ENCODE peak calls at places on chromosomes 16 and 17, in five cellular contexts. K, P, Z, S and J are unnamed samples.

GRCh38 chr17:17344507-17345293 is 41.5 kb downstream of the NT5M start:
- DNase-seq in P (no peak), K (no peak), Z (no peak), S (no peak), J (no peak)

GRCh38 chr16:58464916-58465731 is 34.8 kb upstream of the NDRG4 start:
- DNase-seq in K (peak; percentile 84), S (no peak), P (no peak), Z (peak; percentile 69), J (peak; percentile 80)

GRCh38 chr17:6701719-6702118 is 11.4 kb downstream of the SLC13A5 start:
- DNase-seq in Z (peak; percentile 86), S (peak; percentile 64), P (peak; percentile 48), K (peak; percentile 73), J (peak; percentile 93)

GRCh38 chr16:55552621-55553020 is 13.9 kb upstream of the CAPNS2 start:
- DNase-seq in Z (no peak), S (peak; percentile 86), P (peak; percentile 51), K (no peak), J (no peak)

GRCh38 chr17:81453712-81454111 is 58.5 kb downstream of the BAHCC1 start:
- DNase-seq in P (no peak), K (no peak), S (no peak), Z (no peak), J (no peak)

GRCh38 chr16:4051591-4051990 is 64.7 kb downstream of the ADCY9 start:
- DNase-seq in P (no peak), S (peak; percentile 17), K (no peak), Z (no peak), J (no peak)

GRCh38 chr17:76161113-76161512 is 20.1 kb upstream of the FOXJ1 start:
- DNase-seq in Z (no peak), P (no peak), K (no peak), S (no peak), J (no peak)

GRCh38 chr16:29911676-29912010 is 11.4 kb downstream of the ASPHD1 start:
- DNase-seq in S (no peak), Z (no peak), P (no peak), K (no peak), J (peak; percentile 27)

GRCh38 chr17:63082952-63083351 is 116.9 kb downstream of the TANC2 start:
- DNase-seq in S (peak; percentile 51), Z (no peak), P (no peak), K (no peak), J (no peak)

GRCh38 chr16:67022531-67023214 is 6.3 kb upstream of the CBFB start:
- DNase-seq in K (no peak), S (peak; percentile 68), P (peak; percentile 56), Z (no peak), J (no peak)

GRCh38 chr17:57898487-57899311 is 48.9 kb upstream of the MRPS23 start:
- DNase-seq in Z (peak; percentile 94), K (peak; percentile 58), S (peak; percentile 54), P (no peak), J (peak; percentile 86)

GRCh38 chr16:13779676-13780075 is 140.3 kb upstream of the ERCC4 start:
- DNase-seq in S (no peak), P (no peak), Z (peak; percentile 47), K (no peak), J (no peak)

GRCh38 chr17:29590261-29590978 is 972 bp upstream of the GIT1 start:
- DNase-seq in K (no peak), P (no peak), S (peak; percentile 87), Z (no peak), J (no peak)

GRCh38 chr16:1543085-1543896 is 9.8 kb downstream of the TMEM204 start:
- DNase-seq in P (peak; percentile 74), K (peak; percentile 64), S (peak; percentile 88), Z (peak; percentile 17), J (peak; percentile 67)

GRCh38 chr17:9239821-9240658 is 218.7 kb downstream of the NTN1 start:
- DNase-seq in P (peak; percentile 59), K (peak; percentile 97), Z (peak; percentile 74), S (peak; percentile 91), J (peak; percentile 66)

GRCh38 chr16:84916850-84917249 is 94.5 kb downstream of the ZDHHC7 start:
- DNase-seq in S (no peak), P (no peak), Z (no peak), K (no peak), J (no peak)

GRCh38 chr16:89282523-89282922 is 65.0 kb downstream of the ZNF778 start:
- DNase-seq in P (no peak), K (no peak), S (no peak), Z (no peak), J (no peak)

GRCh38 chr16:86625029-86625428 is 46.7 kb downstream of the FOXL1 start:
- DNase-seq in S (no peak), P (no peak), Z (no peak), K (peak; percentile 17), J (no peak)

GRCh38 chr17:79020631-79021301 is 3.2 kb upstream of the C1QTNF1 start:
- DNase-seq in S (peak; percentile 37), Z (no peak), P (peak; percentile 25), K (no peak), J (no peak)

GRCh38 chr16:66045626-66046025 is 320.9 kb upstream of the CDH5 start:
- DNase-seq in P (no peak), S (peak; percentile 54), K (no peak), Z (no peak), J (no peak)

GRCh38 chr17:27609606-27610303 is 21.2 kb upstream of the LGALS9 start:
- DNase-seq in S (peak; percentile 73), P (peak; percentile 50), K (peak; percentile 61), Z (peak; percentile 42), J (peak; percentile 63)

GRCh38 chr16:89506791-89507191 is 1.4 kb upstream of the SPG7 start:
- DNase-seq in P (no peak), S (peak; percentile 45), Z (no peak), K (no peak), J (no peak)

GRCh38 chr17:2898255-2898926 is 102.2 kb downstream of the RAP1GAP2 start:
- DNase-seq in K (peak; percentile 85), P (no peak), Z (no peak), S (no peak), J (peak; percentile 51)

GRCh38 chr16:14043793-14044192 is 27.3 kb upstream of the MRTFB start:
- DNase-seq in S (no peak), K (no peak), Z (no peak), P (no peak), J (no peak)

GRCh38 chr16:48384305-48384981 is 770 bp downstream of the SIAH1 start:
- DNase-seq in Z (peak; percentile 91), S (peak; percentile 76), K (peak; percentile 94), P (peak; percentile 24), J (peak; percentile 66)

GRCh38 chr16:8376430-8376829 is 213.9 kb downstream of the TMEM114 start:
- DNase-seq in Z (no peak), K (no peak), S (no peak), P (no peak), J (no peak)

GRCh38 chr16:67552476-67552875 is 9.8 kb upstream of the CTCF start:
- DNase-seq in S (no peak), K (no peak), Z (no peak), P (no peak), J (no peak)

GRCh38 chr16:1708083-1708767 is 2.2 kb downstream of the MAPK8IP3 start:
- DNase-seq in Z (no peak), S (no peak), K (no peak), P (no peak), J (no peak)

GRCh38 chr17:59371426-59372099 is 40.1 kb downstream of the YPEL2 start:
- DNase-seq in P (no peak), K (no peak), Z (no peak), S (peak; percentile 72), J (no peak)

GRCh38 chr16:87725596-87726235 is 40.1 kb downstream of the KLHDC4 start:
- DNase-seq in P (no peak), K (no peak), Z (no peak), S (no peak), J (peak; percentile 23)

GRCh38 chr16:27273670-27274522 is 5.3 kb upstream of the NSMCE1 start:
- DNase-seq in K (no peak), Z (no peak), S (peak; percentile 72), P (peak; percentile 52), J (no peak)
- H3F3A ChIP-seq in K (peaks cover 7% of the 10 kb centered on the region), Z (no peaks in the 10 kb centered on the region), S (peaks cover 3% of the 10 kb centered on the region), P (no peaks in the 10 kb centered on the region), J (no peaks in the 10 kb centered on the region)

GRCh38 chr17:43028221-43028861 is 3.3 kb downstream of the RND2 start:
- DNase-seq in S (no peak), P (no peak), Z (no peak), K (no peak), J (no peak)
- H3K4me3 ChIP-seq in S (no peak overlapping the region), P (no peak overlapping the region), Z (no peak overlapping the region), K (no peak overlapping the region), J (no peak overlapping the region)

GRCh38 chr17:77444653-77445029 is 303.9 kb downstream of the SEC14L1 start:
- DNase-seq in K (no peak), Z (no peak), P (no peak), S (peak; percentile 71), J (no peak)
- H3F3A ChIP-seq in K (peaks cover 16% of the 10 kb centered on the region), Z (peaks cover 11% of the 10 kb centered on the region), P (no peaks in the 10 kb centered on the region), S (peaks cover 51% of the 10 kb centered on the region), J (no peaks in the 10 kb centered on the region)

DNA sequence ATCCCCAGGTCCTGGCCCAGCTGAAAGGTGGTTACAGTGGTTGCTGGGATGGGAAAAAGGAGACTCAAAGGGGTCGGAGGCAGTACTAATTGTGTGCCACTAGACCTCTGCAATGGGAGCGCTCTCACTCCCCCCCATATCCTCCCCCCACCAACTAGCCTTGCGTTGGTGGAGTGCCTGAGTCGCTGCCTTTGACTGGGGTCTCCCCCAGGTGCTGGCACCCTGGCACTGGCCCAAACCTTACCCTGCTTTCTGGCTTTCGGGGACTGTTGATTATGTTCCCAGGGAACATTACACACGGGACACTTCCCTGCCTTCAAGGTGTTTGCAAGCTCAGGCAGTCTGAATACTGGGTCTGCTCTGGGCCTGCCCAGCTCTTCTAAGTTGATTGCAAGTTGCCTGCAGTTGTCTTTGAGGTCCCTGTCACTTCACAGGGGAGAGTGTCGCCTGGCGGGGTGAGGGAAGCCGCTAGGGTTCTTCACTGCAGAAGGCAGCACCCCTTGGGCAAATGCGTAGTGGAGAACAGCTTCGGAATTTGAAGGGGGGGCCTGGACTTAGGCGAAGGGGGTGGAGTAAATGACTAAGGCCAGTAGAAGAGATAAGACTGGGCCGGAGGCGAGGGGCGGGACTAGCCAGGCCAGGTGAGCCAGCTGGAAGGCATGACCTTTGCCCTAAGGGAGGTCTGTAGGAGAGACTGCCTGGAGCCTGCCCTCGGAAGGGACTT is 98.0 kb downstream of the RAB11FIP4 start:
- DNase-seq in P (peak; percentile 6), K (no peak), S (no peak), Z (peak; percentile 62), J (peak; percentile 93)
- H3K4me3 ChIP-seq in P (peak overlapping the region; percentile 66), K (no peak overlapping the region), S (no peak overlapping the region), Z (peak overlapping the region; percentile 99), J (peak overlapping the region; percentile 94)